ENCODE peak calls at places on chromosomes 4 and X, in ten cellular contexts. One of them, this sample, is unnamed.

GRCh38 chrX:7334253-7334935 is 186.4 kb upstream of the PUDP start:
- DNase-seq in CD8-positive, alpha-beta memory T cell: no peak
- DNase-seq in sigmoid colon: no peak
- DNase-seq in AG04450: peak
- DNase-seq in right atrium auricular region: no peak
- DNase-seq in lower lobe of right lung: no peak
- DNase-seq in heart right ventricle: no peak
- DNase-seq in iPS DF 6.9: no peak
- DNase-seq in CD4-positive, alpha-beta T cell: no peak
- DNase-seq in esophagus squamous epithelium: no peak
- DNase-seq in this sample: no peak

GRCh38 chr4:131499139-131499873 is 1649.8 kb upstream of the PCDH10 start:
- DNase-seq in CD8-positive, alpha-beta memory T cell: no peak
- DNase-seq in sigmoid colon: no peak
- DNase-seq in AG04450: peak
- DNase-seq in right atrium auricular region: no peak
- DNase-seq in lower lobe of right lung: no peak
- DNase-seq in heart right ventricle: no peak
- DNase-seq in iPS DF 6.9: no peak
- DNase-seq in CD4-positive, alpha-beta T cell: no peak
- DNase-seq in esophagus squamous epithelium: no peak
- DNase-seq in this sample: no peak

GRCh38 chr4:35970366-35970960 is 273.9 kb downstream of the ARAP2 start:
- DNase-seq in CD8-positive, alpha-beta memory T cell: no peak
- DNase-seq in sigmoid colon: no peak
- DNase-seq in AG04450: no peak
- DNase-seq in right atrium auricular region: no peak
- DNase-seq in lower lobe of right lung: no peak
- DNase-seq in heart right ventricle: no peak
- DNase-seq in iPS DF 6.9: no peak
- DNase-seq in CD4-positive, alpha-beta T cell: no peak
- DNase-seq in esophagus squamous epithelium: no peak
- DNase-seq in this sample: no peak

GRCh38 chrX:124555036-124555595 is 208.8 kb downstream of the SH2D1A start:
- DNase-seq in CD8-positive, alpha-beta memory T cell: no peak
- DNase-seq in sigmoid colon: no peak
- DNase-seq in AG04450: peak
- DNase-seq in right atrium auricular region: no peak
- DNase-seq in lower lobe of right lung: no peak
- DNase-seq in heart right ventricle: no peak
- DNase-seq in iPS DF 6.9: no peak
- DNase-seq in CD4-positive, alpha-beta T cell: no peak
- DNase-seq in esophagus squamous epithelium: no peak
- DNase-seq in this sample: no peak

GRCh38 chrX:135522132-135522530 is 1.7 kb downstream of the INTS6L start:
- DNase-seq in CD8-positive, alpha-beta memory T cell: no peak
- DNase-seq in sigmoid colon: no peak
- DNase-seq in AG04450: no peak
- DNase-seq in right atrium auricular region: no peak
- DNase-seq in lower lobe of right lung: no peak
- DNase-seq in heart right ventricle: no peak
- DNase-seq in iPS DF 6.9: no peak
- DNase-seq in CD4-positive, alpha-beta T cell: no peak
- DNase-seq in esophagus squamous epithelium: no peak
- DNase-seq in this sample: no peak

GRCh38 chr4:140793291-140793690 is 37.1 kb upstream of the TBC1D9 start:
- DNase-seq in CD8-positive, alpha-beta memory T cell: no peak
- DNase-seq in sigmoid colon: no peak
- DNase-seq in AG04450: no peak
- DNase-seq in right atrium auricular region: no peak
- DNase-seq in lower lobe of right lung: no peak
- DNase-seq in heart right ventricle: no peak
- DNase-seq in iPS DF 6.9: no peak
- DNase-seq in CD4-positive, alpha-beta T cell: no peak
- DNase-seq in esophagus squamous epithelium: no peak
- DNase-seq in this sample: no peak

GRCh38 chr4:11635336-11635735 is 206.6 kb upstream of the HS3ST1 start:
- DNase-seq in CD8-positive, alpha-beta memory T cell: no peak
- DNase-seq in sigmoid colon: no peak
- DNase-seq in AG04450: peak
- DNase-seq in right atrium auricular region: no peak
- DNase-seq in lower lobe of right lung: no peak
- DNase-seq in heart right ventricle: no peak
- DNase-seq in iPS DF 6.9: no peak
- DNase-seq in CD4-positive, alpha-beta T cell: no peak
- DNase-seq in esophagus squamous epithelium: no peak
- DNase-seq in this sample: no peak

GRCh38 chr4:26858947-26859401 is 1.7 kb upstream of the STIM2 start:
- DNase-seq in CD8-positive, alpha-beta memory T cell: no peak
- DNase-seq in sigmoid colon: no peak
- DNase-seq in AG04450: no peak
- DNase-seq in right atrium auricular region: no peak
- DNase-seq in lower lobe of right lung: no peak
- DNase-seq in heart right ventricle: no peak
- DNase-seq in iPS DF 6.9: no peak
- DNase-seq in CD4-positive, alpha-beta T cell: no peak
- DNase-seq in esophagus squamous epithelium: no peak
- DNase-seq in this sample: no peak

GRCh38 chr4:48863728-48864127 is 32.8 kb downstream of the OCIAD1 start:
- DNase-seq in CD8-positive, alpha-beta memory T cell: no peak
- DNase-seq in sigmoid colon: no peak
- DNase-seq in AG04450: no peak
- DNase-seq in right atrium auricular region: no peak
- DNase-seq in lower lobe of right lung: no peak
- DNase-seq in heart right ventricle: no peak
- DNase-seq in iPS DF 6.9: no peak
- DNase-seq in CD4-positive, alpha-beta T cell: no peak
- DNase-seq in esophagus squamous epithelium: no peak
- DNase-seq in this sample: no peak

GRCh38 chr4:148651991-148652390 is 209.8 kb upstream of the NR3C2 start:
- DNase-seq in CD8-positive, alpha-beta memory T cell: no peak
- DNase-seq in sigmoid colon: no peak
- DNase-seq in AG04450: no peak
- DNase-seq in right atrium auricular region: no peak
- DNase-seq in lower lobe of right lung: no peak
- DNase-seq in heart right ventricle: no peak
- DNase-seq in iPS DF 6.9: no peak
- DNase-seq in CD4-positive, alpha-beta T cell: no peak
- DNase-seq in esophagus squamous epithelium: no peak
- DNase-seq in this sample: no peak

GRCh38 chrX:110021180-110022022 is 18.5 kb downstream of the TMEM164 start:
- DNase-seq in CD8-positive, alpha-beta memory T cell: no peak
- DNase-seq in sigmoid colon: no peak
- DNase-seq in AG04450: peak
- DNase-seq in right atrium auricular region: no peak
- DNase-seq in lower lobe of right lung: no peak
- DNase-seq in heart right ventricle: no peak
- DNase-seq in iPS DF 6.9: no peak
- DNase-seq in CD4-positive, alpha-beta T cell: no peak
- DNase-seq in esophagus squamous epithelium: no peak
- DNase-seq in this sample: no peak

GRCh38 chrX:10722804-10723364 is 102.5 kb upstream of the MID1 start:
- DNase-seq in CD8-positive, alpha-beta memory T cell: peak
- DNase-seq in sigmoid colon: peak
- DNase-seq in AG04450: peak
- DNase-seq in right atrium auricular region: peak
- DNase-seq in lower lobe of right lung: no peak
- DNase-seq in heart right ventricle: no peak
- DNase-seq in iPS DF 6.9: peak
- DNase-seq in CD4-positive, alpha-beta T cell: peak
- DNase-seq in esophagus squamous epithelium: no peak
- DNase-seq in this sample: peak

GRCh38 chrX:142089193-142089592 is 115.9 kb downstream of the MAGEC2 start:
- DNase-seq in CD8-positive, alpha-beta memory T cell: no peak
- DNase-seq in sigmoid colon: no peak
- DNase-seq in AG04450: no peak
- DNase-seq in right atrium auricular region: no peak
- DNase-seq in lower lobe of right lung: no peak
- DNase-seq in heart right ventricle: no peak
- DNase-seq in iPS DF 6.9: no peak
- DNase-seq in CD4-positive, alpha-beta T cell: no peak
- DNase-seq in esophagus squamous epithelium: no peak
- DNase-seq in this sample: no peak

GRCh38 chrX:72123471-72124185 is 8.1 kb downstream of the RTL5 start:
- DNase-seq in CD8-positive, alpha-beta memory T cell: no peak
- DNase-seq in sigmoid colon: peak
- DNase-seq in AG04450: no peak
- DNase-seq in right atrium auricular region: peak
- DNase-seq in lower lobe of right lung: peak
- DNase-seq in heart right ventricle: peak
- DNase-seq in iPS DF 6.9: peak
- DNase-seq in CD4-positive, alpha-beta T cell: no peak
- DNase-seq in esophagus squamous epithelium: no peak
- DNase-seq in this sample: no peak

DNA sequence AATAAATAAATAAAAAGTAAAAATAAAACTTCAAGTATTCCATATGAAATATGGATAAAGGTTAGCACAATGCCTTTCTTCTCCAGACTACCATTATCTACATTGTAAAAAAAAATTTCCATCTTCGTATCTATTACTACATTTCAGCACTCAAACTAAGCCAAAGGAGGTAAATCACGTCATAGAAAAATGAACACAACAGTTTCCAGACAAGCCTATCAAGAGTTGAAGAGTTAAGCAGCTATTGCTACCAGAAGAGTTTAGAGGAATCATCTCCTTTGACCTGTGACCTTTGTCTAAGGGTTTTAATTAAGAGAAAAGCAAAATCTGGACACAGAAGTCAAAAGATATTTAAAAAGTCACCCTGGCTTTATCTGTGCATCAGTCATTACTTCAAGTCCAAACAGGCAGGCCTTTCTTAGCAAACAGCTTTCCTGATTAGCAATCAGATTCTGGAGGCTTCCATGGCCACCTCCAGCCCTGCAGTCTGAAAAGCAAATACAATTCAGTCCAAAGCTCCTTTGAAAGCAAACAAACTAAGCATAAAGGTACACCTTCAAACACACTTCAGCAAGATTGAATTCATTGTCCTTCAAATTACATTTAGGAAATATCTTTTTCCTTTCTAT is 82.2 kb downstream of the APBB2 start:
- DNase-seq in CD8-positive, alpha-beta memory T cell: no peak
- DNase-seq in sigmoid colon: no peak
- DNase-seq in AG04450: no peak
- DNase-seq in right atrium auricular region: no peak
- DNase-seq in lower lobe of right lung: no peak
- DNase-seq in heart right ventricle: no peak
- DNase-seq in iPS DF 6.9: no peak
- DNase-seq in CD4-positive, alpha-beta T cell: no peak
- DNase-seq in esophagus squamous epithelium: no peak
- DNase-seq in this sample: no peak
- H3K27ac ChIP-seq in CD8-positive, alpha-beta memory T cell: no peak
- H3K27ac ChIP-seq in sigmoid colon: no peak
- H3K27ac ChIP-seq in AG04450: no peak
- H3K27ac ChIP-seq in right atrium auricular region: no peak
- H3K27ac ChIP-seq in lower lobe of right lung: no peak
- H3K27ac ChIP-seq in heart right ventricle: no peak
- H3K27ac ChIP-seq in iPS DF 6.9: no peak
- H3K27ac ChIP-seq in CD4-positive, alpha-beta T cell: no peak
- H3K27ac ChIP-seq in esophagus squamous epithelium: no peak
- H3K27ac ChIP-seq in this sample: peak

DNA sequence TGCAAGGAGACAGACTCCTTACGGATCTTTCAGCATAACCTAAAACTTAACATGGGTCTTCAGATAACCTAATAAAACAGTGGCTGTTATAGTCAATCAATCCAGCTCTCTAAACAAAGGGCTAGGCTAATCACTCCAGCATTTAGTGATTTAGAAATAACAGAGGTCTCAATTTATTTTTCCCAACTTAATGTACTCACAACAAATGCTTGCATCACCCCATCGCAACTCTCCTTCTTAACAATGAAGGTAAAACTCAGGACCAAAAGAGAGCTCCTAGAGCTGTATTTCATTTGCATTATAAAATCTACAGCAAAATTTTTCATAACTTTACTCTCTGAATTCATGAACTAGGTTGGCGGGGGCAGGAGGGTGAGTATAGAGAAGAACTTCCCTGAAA is 1.1 kb downstream of the LIN54 start:
- DNase-seq in CD8-positive, alpha-beta memory T cell: no peak
- DNase-seq in sigmoid colon: no peak
- DNase-seq in AG04450: no peak
- DNase-seq in right atrium auricular region: no peak
- DNase-seq in lower lobe of right lung: no peak
- DNase-seq in heart right ventricle: no peak
- DNase-seq in iPS DF 6.9: no peak
- DNase-seq in CD4-positive, alpha-beta T cell: no peak
- DNase-seq in esophagus squamous epithelium: no peak
- DNase-seq in this sample: no peak
- H3K27ac ChIP-seq in CD8-positive, alpha-beta memory T cell: peak
- H3K27ac ChIP-seq in sigmoid colon: peak
- H3K27ac ChIP-seq in AG04450: no peak
- H3K27ac ChIP-seq in right atrium auricular region: no peak
- H3K27ac ChIP-seq in lower lobe of right lung: peak
- H3K27ac ChIP-seq in heart right ventricle: peak
- H3K27ac ChIP-seq in iPS DF 6.9: no peak
- H3K27ac ChIP-seq in CD4-positive, alpha-beta T cell: no peak
- H3K27ac ChIP-seq in esophagus squamous epithelium: no peak
- H3K27ac ChIP-seq in this sample: peak

DNA sequence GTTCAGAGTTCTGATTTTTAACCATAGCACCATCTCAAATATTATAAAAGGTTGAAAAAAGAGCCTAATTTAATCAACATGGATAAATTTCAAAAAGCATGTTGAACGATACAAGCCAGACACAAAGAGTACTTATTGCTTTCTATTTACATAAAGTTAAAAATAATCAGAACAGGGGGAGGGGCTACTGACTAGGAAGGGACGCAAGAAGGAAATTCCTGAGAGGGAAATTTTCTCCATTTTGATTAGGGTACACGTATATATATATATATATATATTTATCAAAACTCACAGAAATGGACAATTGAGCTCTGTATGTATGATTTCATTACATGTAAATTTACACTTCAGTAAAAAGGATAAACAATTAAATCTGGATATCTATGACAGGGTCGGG is 482 bp upstream of the MBTPS2 start:
- DNase-seq in CD8-positive, alpha-beta memory T cell: no peak
- DNase-seq in sigmoid colon: no peak
- DNase-seq in AG04450: no peak
- DNase-seq in right atrium auricular region: no peak
- DNase-seq in lower lobe of right lung: no peak
- DNase-seq in heart right ventricle: no peak
- DNase-seq in iPS DF 6.9: no peak
- DNase-seq in CD4-positive, alpha-beta T cell: no peak
- DNase-seq in esophagus squamous epithelium: no peak
- DNase-seq in this sample: no peak
- H3K27ac ChIP-seq in CD8-positive, alpha-beta memory T cell: no peak
- H3K27ac ChIP-seq in sigmoid colon: peak
- H3K27ac ChIP-seq in AG04450: peak
- H3K27ac ChIP-seq in right atrium auricular region: peak
- H3K27ac ChIP-seq in lower lobe of right lung: peak
- H3K27ac ChIP-seq in heart right ventricle: peak
- H3K27ac ChIP-seq in iPS DF 6.9: no peak
- H3K27ac ChIP-seq in CD4-positive, alpha-beta T cell: no peak
- H3K27ac ChIP-seq in esophagus squamous epithelium: peak
- H3K27ac ChIP-seq in this sample: no peak

DNA sequence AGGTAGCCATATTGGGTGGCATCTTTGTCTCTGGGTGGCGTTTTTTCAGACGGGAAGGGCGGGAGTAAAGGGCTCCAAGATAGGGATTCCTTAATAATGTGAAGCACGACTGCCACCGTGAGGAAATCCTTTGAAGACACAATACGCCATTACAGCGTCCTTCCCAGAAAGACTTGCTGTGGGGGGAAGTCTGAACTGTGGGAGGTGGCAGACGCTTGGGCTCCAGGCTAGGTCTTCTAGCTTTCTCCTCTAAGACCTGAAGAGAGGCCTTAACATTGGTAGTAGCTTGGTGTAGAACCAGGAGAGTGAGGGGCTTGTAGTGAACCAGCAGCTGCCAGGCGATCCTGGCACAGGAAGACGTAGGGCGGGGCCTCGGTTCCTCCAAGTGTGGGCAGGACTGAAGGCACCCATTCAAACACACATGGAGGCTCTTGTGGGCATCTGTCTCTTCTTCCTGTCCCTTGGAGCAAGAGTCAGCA is 197.3 kb downstream of the OR13H1 start:
- DNase-seq in CD8-positive, alpha-beta memory T cell: peak
- DNase-seq in sigmoid colon: peak
- DNase-seq in AG04450: no peak
- DNase-seq in right atrium auricular region: no peak
- DNase-seq in lower lobe of right lung: no peak
- DNase-seq in heart right ventricle: no peak
- DNase-seq in iPS DF 6.9: no peak
- DNase-seq in CD4-positive, alpha-beta T cell: no peak
- DNase-seq in esophagus squamous epithelium: peak
- DNase-seq in this sample: peak
- H3K27ac ChIP-seq in CD8-positive, alpha-beta memory T cell: no peak
- H3K27ac ChIP-seq in sigmoid colon: no peak
- H3K27ac ChIP-seq in AG04450: no peak
- H3K27ac ChIP-seq in right atrium auricular region: peak
- H3K27ac ChIP-seq in lower lobe of right lung: no peak
- H3K27ac ChIP-seq in heart right ventricle: peak
- H3K27ac ChIP-seq in iPS DF 6.9: no peak
- H3K27ac ChIP-seq in CD4-positive, alpha-beta T cell: no peak
- H3K27ac ChIP-seq in esophagus squamous epithelium: peak
- H3K27ac ChIP-seq in this sample: peak

This sample was measured in dorsolateral prefrontal cortex.